ENCODE peak calls at places on chromosomes 6 and 20, in eight cellular contexts. N is pancreas; X is CD4-positive, alpha-beta memory T cell; Z is SK-N-SH; D is sigmoid colon; M is lower lobe of right lung; P is PC-3; C is mesendoderm. J is an unnamed sample. For H3K4me1, the result is how much of the 10 kb centered on the place peaks cover.

GRCh38 chr6:108597601-108598315 is 37.0 kb downstream of the FOXO3 start:
- DNase-seq in X (no peak), M (no peak), N (no peak), C (no peak), Z (no peak), D (peak), P (no peak), J (no peak)

GRCh38 chr6:167799033-167799933 is 27.4 kb upstream of the AFDN start:
- DNase-seq in P (no peak), Z (peak), N (peak), M (no peak), C (peak), D (no peak), X (no peak), J (no peak)

GRCh38 chr6:150142657-150143501 is at the start of gene PPP1R14C:
- DNase-seq in D (no peak), N (peak), M (peak), P (peak), Z (peak), C (peak), X (no peak), J (peak)

GRCh38 chr6:37700266-37700973 is 2.7 kb upstream of the MDGA1 start:
- DNase-seq in Z (no peak), C (peak), X (no peak), N (no peak), P (no peak), M (no peak), D (no peak), J (no peak)

GRCh38 chr20:62285722-62286121 is 17.1 kb upstream of the ADRM1 start:
- DNase-seq in D (no peak), N (no peak), P (no peak), M (no peak), C (no peak), X (no peak), Z (no peak), J (no peak)

GRCh38 chr6:67653561-67653960 is 981.5 kb upstream of the ADGRB3 start:
- DNase-seq in C (no peak), N (no peak), Z (no peak), M (no peak), P (no peak), D (no peak), X (no peak), J (no peak)

GRCh38 chr20:41248371-41249024 is 69.0 kb downstream of the ZHX3 start:
- DNase-seq in N (no peak), P (peak), M (no peak), C (no peak), D (no peak), Z (no peak), X (no peak), J (no peak)

GRCh38 chr20:14413835-14414234 is 76.4 kb upstream of the FLRT3 start:
- DNase-seq in P (no peak), N (no peak), X (no peak), C (no peak), M (no peak), D (no peak), Z (peak), J (no peak)

GRCh38 chr6:131643262-131643631 is 6.1 kb downstream of the ENPP3 start:
- DNase-seq in N (peak), X (no peak), M (no peak), P (no peak), D (no peak), C (no peak), Z (no peak), J (no peak)

GRCh38 chr6:132244744-132245143 is 156.5 kb downstream of the MOXD1 start:
- DNase-seq in N (no peak), Z (no peak), D (no peak), X (no peak), M (no peak), C (no peak), P (no peak), J (no peak)

GRCh38 chr6:78243519-78243918 is 590.7 kb downstream of the MEI4 start:
- DNase-seq in C (no peak), P (peak), X (no peak), Z (peak), N (no peak), D (no peak), M (no peak), J (peak)

GRCh38 chr6:98924647-98925046 is 23.1 kb downstream of the FBXL4 start:
- DNase-seq in D (no peak), C (no peak), M (no peak), P (no peak), X (no peak), Z (no peak), N (peak), J (no peak)

GRCh38 chr20:25205277-25206062 is 10.0 kb downstream of the ENTPD6 start:
- DNase-seq in X (no peak), Z (peak), N (peak), D (no peak), P (no peak), M (no peak), C (no peak), J (no peak)

GRCh38 chr20:58471161-58471834 is 43.9 kb downstream of the APCDD1L start:
- DNase-seq in Z (peak), C (no peak), X (no peak), P (no peak), M (no peak), N (no peak), D (peak), J (no peak)

GRCh38 chr6:143556529-143556928 is 45.0 kb upstream of the FUCA2 start:
- DNase-seq in P (no peak), C (peak), X (no peak), Z (no peak), M (no peak), D (no peak), N (no peak), J (no peak)

GRCh38 chr6:7332090-7332745 is 19.2 kb upstream of the SSR1 start:
- DNase-seq in C (peak), P (no peak), M (no peak), X (no peak), N (no peak), D (peak), Z (no peak), J (peak)

GRCh38 chr20:38209054-38209675 is 44.1 kb upstream of the TGM2 start:
- DNase-seq in D (peak), X (no peak), P (no peak), M (no peak), Z (no peak), C (no peak), N (no peak), J (no peak)

GRCh38 chr20:38847840-38848239 is 42.3 kb downstream of the PPP1R16B start:
- DNase-seq in C (no peak), Z (no peak), X (no peak), M (no peak), N (no peak), P (no peak), D (no peak), J (no peak)

GRCh38 chr6:40937491-40937890 is 101.5 kb downstream of the UNC5CL start:
- DNase-seq in Z (no peak), X (no peak), N (no peak), P (no peak), M (no peak), D (no peak), C (no peak), J (no peak)

GRCh38 chr20:38210741-38211140 is 45.7 kb upstream of the TGM2 start:
- DNase-seq in C (no peak), M (no peak), N (no peak), P (peak), X (no peak), Z (no peak), D (peak), J (peak)

GRCh38 chr6:44074383-44075136 is 52.7 kb downstream of the MRPL14 start:
- DNase-seq in Z (peak), C (peak), D (peak), P (peak), N (peak), M (peak), X (peak), J (peak)

GRCh38 chr20:25020901-25021301 is 28.4 kb upstream of the APMAP start:
- DNase-seq in P (no peak), N (peak), X (no peak), C (no peak), Z (no peak), M (no peak), D (peak), J (no peak)

GRCh38 chr6:11632795-11633511 is 95.4 kb downstream of the TMEM170B start:
- DNase-seq in P (peak), N (no peak), X (no peak), Z (no peak), C (peak), D (no peak), M (no peak), J (peak)

GRCh38 chr6:137363805-137364138 is 130.4 kb downstream of the OLIG3 start:
- DNase-seq in Z (no peak), C (peak), P (no peak), X (peak), N (no peak), M (no peak), D (no peak), J (peak)

GRCh38 chr6:157240059-157240959 is 83.0 kb downstream of the TMEM242 start:
- DNase-seq in X (no peak), D (peak), M (no peak), P (peak), C (no peak), Z (no peak), N (peak), J (no peak)

GRCh38 chr20:47319517-47320252 is 36.8 kb downstream of the ZMYND8 start:
- DNase-seq in D (peak), X (no peak), Z (no peak), P (peak), C (peak), M (peak), N (peak), J (peak)

GRCh38 chr6:26553739-26554668 is 15.8 kb downstream of the HMGN4 start:
- DNase-seq in X (peak), P (peak), C (peak), Z (no peak), N (peak), D (peak), M (peak), J (peak)

GRCh38 chr6:164478426-164478825 is 831.0 kb downstream of the C6orf118 start:
- DNase-seq in Z (no peak), P (no peak), X (no peak), M (no peak), N (no peak), C (peak), D (no peak), J (no peak)

GRCh38 chr6:82247634-82248232 is at the start of gene IBTK:
- DNase-seq in P (peak), N (peak), C (peak), D (peak), M (peak), Z (peak), X (peak), J (peak)

GRCh38 chr20:16472045-16472872 is 101.0 kb downstream of the KIF16B start:
- DNase-seq in X (no peak), N (no peak), D (no peak), C (peak), P (peak), Z (no peak), M (peak), J (peak)

GRCh38 chr20:1907586-1907985 is 12.4 kb downstream of the SIRPA start:
- DNase-seq in D (no peak), M (no peak), C (no peak), P (no peak), N (no peak), Z (no peak), X (no peak), J (no peak)
- H3K27ac ChIP-seq in D (no peak), M (no peak), C (no peak), P (no peak), N (no peak), Z (no peak), X (no peak), J (no peak)

DNA sequence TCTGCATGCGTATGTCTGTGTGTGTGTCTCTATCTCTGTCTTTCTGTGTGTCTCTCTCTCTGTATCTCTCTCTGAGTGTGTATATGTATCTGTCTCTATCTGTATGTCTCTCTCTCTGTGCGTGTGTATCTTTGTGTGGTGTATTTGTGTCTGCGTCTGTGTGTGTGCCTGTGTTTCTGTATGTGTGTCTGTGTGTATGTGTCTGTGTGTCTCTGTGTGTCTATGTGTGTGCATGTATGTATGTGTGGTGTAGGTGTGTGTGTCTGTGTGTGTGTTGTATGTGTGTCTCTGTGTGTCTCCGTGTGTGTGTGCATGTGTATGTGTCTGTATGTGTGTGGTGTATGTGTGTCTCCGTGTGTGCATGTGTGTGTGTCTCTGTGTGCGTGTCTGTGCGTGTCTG is 243.0 kb upstream of the FOXQ1 start:
- DNase-seq in X (no peak), D (no peak), P (no peak), N (no peak), M (no peak), C (no peak), Z (no peak), J (no peak)
- H3K4me1 ChIP-seq in X (under half), D (under half), P (under half), N (under half), M (under half), C (under half), Z (under half), J (under half)

DNA sequence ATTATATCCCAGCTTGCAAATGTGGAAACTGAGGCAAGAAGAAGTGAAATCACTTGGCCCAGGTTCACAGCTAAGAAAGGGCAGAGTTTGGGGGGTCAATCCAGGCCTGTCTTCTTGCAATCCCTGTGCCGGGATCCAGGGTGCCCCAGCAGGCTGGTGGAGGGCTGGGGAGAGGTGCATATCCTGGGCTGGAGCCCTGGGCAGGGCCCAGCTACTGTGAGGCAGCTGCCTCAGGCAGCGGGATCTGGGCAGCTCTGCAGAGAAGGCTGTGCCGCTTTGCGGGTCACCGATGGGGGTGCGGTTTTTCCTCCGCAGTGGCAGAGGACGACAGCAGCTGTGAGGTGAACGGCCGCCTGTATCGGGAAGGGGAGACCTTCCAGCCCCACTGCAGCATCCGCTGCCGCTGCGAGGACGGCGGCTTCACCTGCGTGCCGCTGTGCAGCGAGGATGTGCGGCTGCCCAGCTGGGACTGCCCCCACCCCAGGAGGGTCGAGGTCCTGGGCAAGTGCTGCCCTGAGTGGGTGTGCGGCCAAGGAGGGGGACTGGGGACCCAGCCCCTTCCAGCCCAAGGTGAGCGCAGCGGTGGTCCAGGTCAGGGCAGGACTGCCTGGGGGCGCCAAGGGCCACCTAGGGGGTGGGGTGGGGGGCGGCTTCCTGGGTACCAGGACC is 9.4 kb downstream of the CCN5 start:
- DNase-seq in D (no peak), Z (no peak), X (no peak), C (no peak), N (no peak), M (peak), P (no peak), J (no peak)
- H3K27ac ChIP-seq in D (no peak), Z (no peak), X (no peak), C (no peak), N (no peak), M (no peak), P (no peak), J (no peak)

DNA sequence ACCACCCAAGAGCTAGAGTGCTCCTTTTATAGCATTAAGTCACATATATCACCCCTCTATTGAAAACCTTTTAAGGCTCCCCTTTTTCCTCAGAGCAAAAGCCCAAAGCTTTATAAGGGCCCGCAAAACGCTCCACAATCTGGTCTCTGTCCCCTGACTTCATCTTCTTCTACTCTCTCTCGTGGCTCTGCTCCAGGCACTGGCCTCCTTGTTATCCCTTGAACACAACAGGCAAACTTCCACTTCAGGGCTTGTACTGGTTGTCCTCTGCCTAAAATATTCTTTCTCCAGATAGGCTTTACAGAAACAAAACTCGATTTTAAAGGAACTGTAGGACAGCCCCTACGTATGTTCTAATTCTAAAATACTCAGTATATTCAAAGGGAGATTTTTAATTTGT is 44.0 kb upstream of the SPDEF start:
- DNase-seq in P (no peak), X (no peak), M (no peak), D (no peak), Z (no peak), N (no peak), C (no peak), J (no peak)
- H3K4me1 ChIP-seq in P (half or more), X (under half), M (under half), D (under half), Z (under half), N (under half), C (under half), J (under half)

DNA sequence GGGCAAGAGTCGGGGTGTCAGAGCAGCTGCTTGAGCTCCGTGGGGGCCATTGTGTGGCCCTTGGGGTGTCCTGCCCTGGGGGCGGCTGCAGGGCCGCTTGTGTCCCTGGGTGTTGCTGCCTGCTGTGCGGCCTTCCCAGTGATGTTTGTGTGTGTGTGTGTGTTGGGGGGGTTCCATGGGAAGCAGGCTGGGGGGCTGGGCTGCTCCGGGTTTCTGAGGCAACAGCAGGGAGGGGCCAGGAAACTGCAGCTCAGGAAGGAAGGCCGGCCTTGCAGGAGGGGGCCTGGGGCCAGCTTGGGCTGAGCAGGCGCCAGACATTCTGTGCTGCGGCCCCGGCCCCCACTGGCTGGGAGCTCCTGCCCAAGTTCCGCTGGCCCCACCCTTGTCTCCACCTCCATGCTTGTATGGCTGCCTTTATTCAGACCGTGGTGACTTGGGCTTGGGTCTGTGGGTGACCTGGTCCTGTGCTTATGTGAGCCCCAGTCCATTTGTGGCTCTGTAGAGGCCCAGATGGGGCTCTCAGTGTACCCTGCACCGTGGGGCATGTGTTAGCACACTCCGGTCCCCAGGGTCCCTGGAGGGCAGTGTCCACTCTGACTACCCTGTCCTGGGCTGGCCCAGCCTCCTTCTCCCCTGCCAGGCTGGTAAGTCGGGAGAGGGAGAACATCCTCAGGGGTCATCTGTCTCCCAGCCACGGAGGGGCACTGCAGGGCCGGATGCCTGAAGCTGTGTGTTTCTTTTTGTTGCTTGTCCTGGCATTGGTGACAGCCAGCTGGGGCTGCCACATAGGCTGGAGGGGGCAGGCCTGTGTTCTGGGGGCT is 4.6 kb upstream of the SOX18 start:
- DNase-seq in D (no peak), P (peak), Z (peak), C (peak), N (no peak), X (no peak), M (peak), J (no peak)
- H3K27ac ChIP-seq in D (peak), P (no peak), Z (no peak), C (peak), N (no peak), X (no peak), M (peak), J (no peak)

J was measured in foreskin keratinocyte.